ENCODE peak calls at places on chromosomes 11 and 22, in eight cellular contexts. J is lung, P is fibroblast of lung, C is SK-N-SH, N is kidney, I is left ventricle myocardium inferior, H is K562, W is HCT116. L is an unnamed sample.
A peak's percentile ranks its signal among the peaks of the same experiment; 100 is the strongest.

GRCh38 chr22:44710474-44711235 is 8.7 kb downstream of the PRR5 start:
- DNase-seq in I (no peak), C (no peak), P (no peak), J (no peak), W (no peak), N (no peak), H (peak; percentile 34), L (no peak)

GRCh38 chr11:103378931-103379330 is 269.7 kb downstream of the DYNC2H1 start:
- DNase-seq in I (no peak), C (no peak), H (no peak), W (no peak), J (no peak), N (no peak), P (peak; percentile 51), L (no peak)

GRCh38 chr11:34222030-34222429 is 116.6 kb downstream of the NAT10 start:
- DNase-seq in C (no peak), W (no peak), H (no peak), N (no peak), I (no peak), J (no peak), P (no peak), L (no peak)

GRCh38 chr22:33204408-33204807 is 146.2 kb upstream of the SYN3 start:
- DNase-seq in N (no peak), J (no peak), I (no peak), W (no peak), H (no peak), C (no peak), P (no peak), L (no peak)

GRCh38 chr22:37765498-37765897 is 42.2 kb upstream of the GCAT start:
- DNase-seq in P (no peak), W (no peak), H (no peak), I (peak; percentile 70), N (no peak), C (no peak), J (no peak), L (no peak)

GRCh38 chr11:61071880-61072279 is 30.4 kb upstream of the CD5 start:
- DNase-seq in I (no peak), C (no peak), H (no peak), W (no peak), N (no peak), J (no peak), P (no peak), L (no peak)

GRCh38 chr11:47408598-47409439 is 429 bp downstream of the SLC39A13 start:
- DNase-seq in J (no peak), W (no peak), N (peak; percentile 91), C (peak; percentile 81), H (no peak), P (peak; percentile 85), I (no peak), L (no peak)

GRCh38 chr11:8384199-8384821 is 120.6 kb upstream of the LMO1 start:
- DNase-seq in J (peak; percentile 61), C (no peak), H (peak; percentile 26), W (no peak), P (peak; percentile 42), I (no peak), N (peak; percentile 86), L (no peak)

GRCh38 chr11:36030707-36031365 is 87.0 kb downstream of the LDLRAD3 start:
- DNase-seq in I (no peak), J (no peak), W (no peak), P (peak; percentile 96), N (no peak), H (no peak), C (peak; percentile 56), L (no peak)

GRCh38 chr11:64768300-64768694 is 8.5 kb upstream of the PYGM start:
- DNase-seq in W (no peak), I (no peak), J (no peak), H (no peak), C (no peak), P (no peak), N (no peak), L (no peak)

GRCh38 chr22:17748555-17749353 is 25.5 kb downstream of the BID start:
- DNase-seq in P (no peak), C (no peak), N (no peak), J (no peak), W (no peak), H (peak; percentile 51), I (peak; percentile 33), L (no peak)

GRCh38 chr11:19633276-19633675 is 79.4 kb upstream of the NAV2 start:
- DNase-seq in P (peak; percentile 50), J (peak; percentile 69), W (no peak), N (no peak), H (no peak), I (peak; percentile 19), C (no peak), L (peak; percentile 89)

GRCh38 chr11:88414385-88414861 is 76.9 kb upstream of the CTSC start:
- DNase-seq in N (no peak), H (no peak), W (no peak), C (peak; percentile 4), J (peak; percentile 42), I (no peak), P (peak; percentile 78), L (no peak)

GRCh38 chr22:28116261-28116673 is 197.2 kb upstream of the PITPNB start:
- DNase-seq in P (peak; percentile 42), W (no peak), J (no peak), N (no peak), C (no peak), H (no peak), I (peak; percentile 25), L (no peak)

GRCh38 chr11:120327311-120327710 is 2.2 kb downstream of the TLCD5 start:
- DNase-seq in P (no peak), J (no peak), W (no peak), I (no peak), H (no peak), N (no peak), C (no peak), L (no peak)

GRCh38 chr11:10918698-10919097 is 60.8 kb upstream of the ZBED5 start:
- DNase-seq in P (no peak), I (no peak), N (no peak), C (no peak), W (no peak), J (no peak), H (no peak), L (no peak)

GRCh38 chr11:89361738-89362137 is 129.4 kb downstream of the NOX4 start:
- DNase-seq in P (no peak), J (no peak), W (no peak), N (no peak), C (no peak), H (no peak), I (no peak), L (no peak)

GRCh38 chr11:117468888-117469287 is 141.2 kb downstream of the CEP164 start:
- DNase-seq in H (no peak), J (no peak), W (no peak), I (no peak), C (no peak), P (no peak), N (no peak), L (no peak)
- TF ChIP-seq CTCF in H (peak; percentile 41), J (no peak), W (peak; percentile 26), I (no peak), C (no peak), P (no peak), N (no peak), L (no peak)

DNA sequence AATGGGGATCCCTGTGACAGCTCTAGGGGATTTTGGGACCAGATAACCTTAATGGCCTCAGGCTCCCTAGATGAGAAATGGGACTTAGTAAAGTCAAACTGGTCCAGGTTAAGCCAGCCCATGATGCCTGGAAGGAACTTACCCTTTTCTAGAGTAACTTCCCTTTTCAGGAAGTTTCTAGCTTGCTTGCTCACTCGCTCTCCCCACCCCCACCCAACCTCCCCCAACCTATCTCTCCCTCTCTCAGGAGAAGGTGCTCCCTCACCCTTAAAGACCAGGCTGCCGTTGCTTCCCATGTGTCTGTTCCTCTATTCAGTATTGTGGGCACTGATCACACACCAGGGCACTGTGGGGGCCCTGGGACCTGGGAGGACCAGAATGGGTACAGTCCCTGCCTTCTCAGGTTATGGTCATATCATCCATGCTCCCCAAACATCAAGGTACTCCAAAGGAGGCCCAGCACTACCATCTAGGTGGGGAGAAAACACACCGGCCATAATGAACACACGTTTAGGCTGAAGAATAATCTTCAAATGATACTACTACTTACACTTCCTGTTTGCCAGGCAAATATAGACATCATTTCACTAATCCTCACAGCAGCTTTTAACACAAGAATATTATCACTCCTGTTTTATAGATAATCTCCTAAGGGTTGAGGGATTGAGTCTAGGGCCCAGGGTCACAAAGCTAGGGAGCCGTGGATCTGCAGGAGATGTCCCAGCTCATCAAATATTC is 18.2 kb downstream of the KCNQ1OT1 start:
- DNase-seq in W (no peak), N (no peak), C (no peak), H (no peak), P (no peak), J (no peak), I (no peak), L (no peak)
- H3K4me1 ChIP-seq in W (no peaks in the 10 kb centered on the region), N (peaks cover 6% of the 10 kb centered on the region), C (peaks cover 15% of the 10 kb centered on the region), H (peaks cover 10% of the 10 kb centered on the region), P (no peaks in the 10 kb centered on the region), J (peaks cover under 1% of the 10 kb centered on the region), I (peaks cover under 1% of the 10 kb centered on the region), L (peaks cover 12% of the 10 kb centered on the region)

GRCh38 chr11:67041602-67042001 is 15.0 kb upstream of the RHOD start:
- DNase-seq in W (no peak), C (no peak), J (no peak), H (no peak), N (no peak), P (no peak), I (no peak), L (no peak)
- TF ChIP-seq CTCF in W (no peak), C (no peak), J (no peak), H (no peak), N (no peak), P (no peak), I (no peak), L (no peak)

GRCh38 chr11:126403039-126403438 is 47.6 kb downstream of the ST3GAL4 start:
- DNase-seq in C (no peak), P (no peak), I (no peak), W (no peak), N (no peak), J (no peak), H (no peak), L (no peak)

GRCh38 chr11:126405374-126405773 is 49.9 kb downstream of the ST3GAL4 start:
- DNase-seq in I (no peak), W (peak; percentile 12), N (no peak), H (no peak), P (no peak), J (peak; percentile 48), C (no peak), L (no peak)

GRCh38 chr11:126405906-126406305 is 50.4 kb downstream of the ST3GAL4 start:
- DNase-seq in H (no peak), P (no peak), I (no peak), W (peak; percentile 42), J (no peak), N (peak; percentile 58), C (no peak), L (no peak)

GRCh38 chr11:126403658-126404057 is 48.2 kb downstream of the ST3GAL4 start:
- DNase-seq in P (no peak), J (no peak), I (no peak), H (no peak), N (no peak), C (no peak), W (no peak), L (no peak)

GRCh38 chr11:126404367-126404766 is 48.9 kb downstream of the ST3GAL4 start:
- DNase-seq in H (no peak), J (no peak), C (no peak), I (no peak), P (no peak), N (no peak), W (no peak), L (no peak)
- H3K4me1 ChIP-seq in H (no peaks in the 10 kb centered on the region), J (peaks cover 18% of the 10 kb centered on the region), C (no peaks in the 10 kb centered on the region), I (peaks cover 45% of the 10 kb centered on the region), P (peaks cover 5% of the 10 kb centered on the region), N (no peaks in the 10 kb centered on the region), W (peaks cover 34% of the 10 kb centered on the region), L (peaks cover 34% of the 10 kb centered on the region)